ENCODE peak calls at places on chromosomes 6 and 20, in four cellular contexts. Y is H9, W is GM23248, P is astrocyte. T is an unnamed sample.

GRCh38 chr6:108157972-108158441 is 7.8 kb upstream of the NR2E1 start:
- DNase-seq in P (no peak), W (no peak), Y (peak; percentile 63), T (peak; percentile 75)

GRCh38 chr6:110690106-110690654 is 125.1 kb downstream of the CDK19 start:
- DNase-seq in Y (no peak), W (no peak), P (no peak), T (no peak)

GRCh38 chr6:149012040-149012545 is 265.3 kb downstream of the UST start:
- DNase-seq in P (peak; percentile 98), Y (no peak), W (peak; percentile 97), T (peak; percentile 94)

GRCh38 chr6:124770784-124771183 is 191.5 kb upstream of the RNF217 start:
- DNase-seq in W (no peak), P (no peak), Y (no peak), T (no peak)

GRCh38 chr6:133548409-133548808 is 307.3 kb downstream of the EYA4 start:
- DNase-seq in P (peak; percentile 96), Y (no peak), W (peak; percentile 67), T (peak; percentile 19)

GRCh38 chr6:166954118-166954713 is 2.1 kb downstream of the RNASET2 start:
- DNase-seq in W (no peak), P (no peak), Y (no peak), T (peak; percentile 36)

GRCh38 chr6:149033454-149034241 is 283.9 kb upstream of the TAB2 start:
- DNase-seq in Y (no peak), W (no peak), P (no peak), T (no peak)

GRCh38 chr20:39282619-39283092 is 320.5 kb downstream of the DHX35 start:
- DNase-seq in W (no peak), Y (peak; percentile 81), P (no peak), T (no peak)

GRCh38 chr6:128275681-128276080 is 244.7 kb downstream of the PTPRK start:
- DNase-seq in P (no peak), W (peak; percentile 12), Y (no peak), T (no peak)

GRCh38 chr6:108944707-108945685 is 96.8 kb downstream of the ARMC2 start:
- DNase-seq in Y (no peak), P (peak; percentile 91), W (peak; percentile 95), T (peak; percentile 89)

GRCh38 chr6:43952746-43953145 is 174.5 kb downstream of the MRPL14 start:
- DNase-seq in Y (peak; percentile 24), P (no peak), W (no peak), T (no peak)

GRCh38 chr6:149449054-149449453 is 35.8 kb downstream of the ZC3H12D start:
- DNase-seq in Y (no peak), P (no peak), W (no peak), T (no peak)

GRCh38 chr20:44433751-44434538 is 41.7 kb upstream of the TTPAL start:
- DNase-seq in Y (no peak), P (no peak), W (no peak), T (no peak)

GRCh38 chr6:44489912-44490604 is 102.6 kb downstream of the CDC5L start:
- DNase-seq in Y (no peak), P (peak; percentile 99), W (peak; percentile 96), T (peak; percentile 93)

GRCh38 chr6:69816017-69816416 is 19.2 kb upstream of the LMBRD1 start:
- DNase-seq in W (no peak), P (no peak), Y (no peak), T (no peak)

GRCh38 chr6:134363323-134364039 is 45.6 kb upstream of the SGK1 start:
- DNase-seq in W (peak; percentile 93), P (peak; percentile 81), Y (no peak), T (peak; percentile 93)

GRCh38 chr20:59829415-59830106 is 103.9 kb downstream of the SYCP2 start:
- DNase-seq in Y (peak; percentile 20), P (no peak), W (no peak), T (peak; percentile 55)

GRCh38 chr20:50165687-50166554 is 12.4 kb upstream of the PEDS1 start:
- DNase-seq in P (peak; percentile 100), W (peak; percentile 100), Y (peak; percentile 97), T (peak; percentile 98)

GRCh38 chr6:133761706-133762105 is 127.2 kb upstream of the TCF21 start:
- DNase-seq in P (peak; percentile 64), Y (no peak), W (peak; percentile 77), T (peak; percentile 45)

GRCh38 chr6:76861403-76861802 is 601.9 kb downstream of the HTR1B start:
- DNase-seq in Y (peak; percentile 49), W (peak; percentile 20), P (no peak), T (no peak)

GRCh38 chr6:3509326-3509725 is 52.5 kb upstream of the SLC22A23 start:
- DNase-seq in W (peak; percentile 85), P (no peak), Y (no peak), T (no peak)

GRCh38 chr6:141244366-141244765 is 888.4 kb upstream of the GJE1 start:
- DNase-seq in P (no peak), W (no peak), Y (no peak), T (no peak)

GRCh38 chr20:56808119-56808725 is 179.1 kb downstream of the TFAP2C start:
- DNase-seq in Y (no peak), P (no peak), W (no peak), T (no peak)

GRCh38 chr6:139944131-139944530 is 569.7 kb upstream of the CITED2 start:
- DNase-seq in W (no peak), P (no peak), Y (no peak), T (no peak)

GRCh38 chr20:50246367-50247195 is 56.0 kb downstream of the CEBPB start:
- DNase-seq in W (no peak), P (no peak), Y (no peak), T (peak; percentile 59)

GRCh38 chr20:62040381-62040922 is 25.2 kb downstream of the TAF4 start:
- DNase-seq in P (no peak), Y (no peak), W (no peak), T (peak; percentile 25)

GRCh38 chr6:125236536-125237327 is 65.0 kb downstream of the HDDC2 start:
- DNase-seq in W (peak; percentile 65), Y (no peak), P (no peak), T (peak; percentile 35)

GRCh38 chr20:7694940-7695567 is 245.2 kb downstream of the HAO1 start:
- DNase-seq in W (peak; percentile 14), P (peak; percentile 50), Y (no peak), T (no peak)

GRCh38 chr6:134529921-134530320 is 212.0 kb upstream of the SGK1 start:
- DNase-seq in W (peak; percentile 49), P (peak; percentile 63), Y (no peak), T (peak; percentile 55)

GRCh38 chr6:41767112-41767946 is 12.4 kb downstream of the FRS3 start:
- DNase-seq in P (peak; percentile 70), Y (no peak), W (peak; percentile 91), T (peak; percentile 94)

GRCh38 chr20:9163995-9164394 is 95.1 kb downstream of the PLCB4 start:
- DNase-seq in Y (no peak), P (no peak), W (no peak), T (no peak)

GRCh38 chr6:72413884-72414283 is 208.0 kb upstream of the KCNQ5 start:
- DNase-seq in P (peak; percentile 29), Y (no peak), W (peak; percentile 44), T (peak; percentile 84)

GRCh38 chr20:61646453-61646852 is 394.4 kb downstream of the CDH4 start:
- DNase-seq in W (no peak), P (no peak), Y (no peak), T (no peak)

GRCh38 chr6:137708481-137708880 is 158.6 kb upstream of the TNFAIP3 start:
- DNase-seq in W (no peak), P (no peak), Y (no peak), T (no peak)

GRCh38 chr6:23213651-23214050 is 644.3 kb downstream of the HDGFL1 start:
- DNase-seq in P (peak; percentile 34), Y (no peak), W (no peak), T (no peak)

GRCh38 chr20:16472045-16472872 is 101.0 kb downstream of the KIF16B start:
- DNase-seq in W (peak; percentile 13), Y (no peak), P (peak; percentile 49), T (no peak)

GRCh38 chr6:139027620-139028182 is 844 bp upstream of the ABRACL start:
- DNase-seq in P (peak; percentile 30), Y (peak; percentile 60), W (peak; percentile 64), T (no peak)

GRCh38 chr6:125356888-125357287 is 55.1 kb upstream of the HDDC2 start:
- DNase-seq in Y (peak; percentile 36), W (no peak), P (no peak), T (no peak)

GRCh38 chr6:75283907-75284284 is 696 bp downstream of the TMEM30A start:
- DNase-seq in Y (no peak), W (no peak), P (no peak), T (peak; percentile 15)
- H3K79me2 ChIP-seq in Y (peaks cover 18% of the 10 kb centered on the region), W (peaks cover 65% of the 10 kb centered on the region), P (peaks cover 60% of the 10 kb centered on the region), T (peaks cover 63% of the 10 kb centered on the region)

GRCh38 chr6:53483423-53484353 is 61.2 kb downstream of the GCLC start:
- DNase-seq in P (no peak), Y (no peak), W (peak; percentile 38), T (no peak)
- H3K79me2 ChIP-seq in P (no peaks in the 10 kb centered on the region), Y (no peaks in the 10 kb centered on the region), W (no peaks in the 10 kb centered on the region), T (no peaks in the 10 kb centered on the region)

GRCh38 chr20:37193821-37194220 is 14.5 kb upstream of the MROH8 start:
- DNase-seq in Y (no peak), P (no peak), W (no peak), T (no peak)

GRCh38 chr20:37194616-37195015 is 15.3 kb upstream of the MROH8 start:
- DNase-seq in P (no peak), W (no peak), Y (no peak), T (no peak)

GRCh38 chr20:37192137-37192854 is 12.9 kb upstream of the MROH8 start:
- DNase-seq in Y (peak; percentile 78), W (peak; percentile 91), P (peak; percentile 76), T (peak; percentile 96)

GRCh38 chr20:37195018-37195417 is 15.7 kb upstream of the MROH8 start:
- DNase-seq in P (no peak), W (no peak), Y (no peak), T (no peak)

GRCh38 chr20:37193226-37193625 is 13.9 kb upstream of the MROH8 start:
- DNase-seq in P (no peak), Y (no peak), W (no peak), T (no peak)
- H3K79me2 ChIP-seq in P (peaks cover 97% of the 10 kb centered on the region), Y (peaks cover 35% of the 10 kb centered on the region), W (peaks cover 99% of the 10 kb centered on the region), T (peaks cover 91% of the 10 kb centered on the region)

GRCh38 chr6:2258112-2258511 is 12.7 kb upstream of the GMDS start:
- DNase-seq in W (no peak), Y (no peak), P (no peak), T (no peak)

GRCh38 chr6:2259002-2259494 is 13.6 kb upstream of the GMDS start:
- DNase-seq in W (no peak), Y (no peak), P (no peak), T (no peak)

GRCh38 chr6:2259574-2259973 is 14.2 kb upstream of the GMDS start:
- DNase-seq in W (no peak), Y (no peak), P (no peak), T (no peak)

GRCh38 chr6:2257358-2257757 is 12.0 kb upstream of the GMDS start:
- DNase-seq in P (no peak), Y (no peak), W (no peak), T (no peak)

GRCh38 chr6:2254747-2255146 is 9.3 kb upstream of the GMDS start:
- DNase-seq in Y (no peak), W (no peak), P (no peak), T (no peak)
- H3K79me2 ChIP-seq in Y (no peaks in the 10 kb centered on the region), W (no peaks in the 10 kb centered on the region), P (no peaks in the 10 kb centered on the region), T (no peaks in the 10 kb centered on the region)

DNA sequence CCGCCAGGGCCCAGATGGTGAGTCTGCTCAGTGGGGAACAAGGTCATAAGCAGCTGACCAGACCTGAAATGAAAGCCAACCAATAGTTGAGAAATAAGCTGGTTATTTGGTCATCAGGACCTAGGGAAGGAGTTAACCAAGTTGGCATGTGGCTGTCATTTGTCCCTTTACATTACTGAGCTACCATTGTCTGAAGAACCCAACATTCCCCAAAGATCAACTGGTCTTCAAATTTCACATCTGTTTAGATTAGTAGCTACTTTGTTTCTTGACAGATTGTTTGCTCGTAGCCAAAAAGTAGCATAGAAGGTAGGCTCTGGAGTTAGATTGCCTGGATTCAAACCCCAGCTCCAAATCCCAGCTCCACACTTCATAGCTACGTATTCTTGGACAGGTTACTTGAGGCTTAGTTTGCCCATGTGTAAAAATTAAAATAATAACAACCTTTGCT is 1.0 kb downstream of the NFKBIL1 start:
- DNase-seq in W (no peak), P (no peak), Y (no peak), T (no peak)
- H3K79me2 ChIP-seq in W (peaks cover 58% of the 10 kb centered on the region), P (peaks cover 13% of the 10 kb centered on the region), Y (no peaks in the 10 kb centered on the region), T (peaks cover 25% of the 10 kb centered on the region)